ENCODE peak calls at places on chromosomes 6 and 20, in seven cellular contexts. P is activated CD8-positive, alpha-beta T cell treated with anti-CD3 and anti-CD28 coated beads for 36 hours; S is activated CD4-positive, alpha-beta T cell treated with anti-CD3 and anti-CD28 coated beads, Interleukin-2, amount 50 U/mL, for 48 hours; U is heart right ventricle; N is left ventricle myocardium superior; R is T-helper 1 cell; Z is activated CD8-positive, alpha-beta memory T cell treated with anti-CD3 and anti-CD28 coated beads for 24 hours. T is an unnamed sample.

GRCh38 chr6:111781055-111781708 is 92.1 kb downstream of the FYN start:
- DNase-seq in P (no peak), S (no peak), U (no peak), N (no peak), R (no peak), Z (no peak), T (no peak)

GRCh38 chr6:146974346-146974745 is 229.9 kb upstream of the STXBP5 start:
- DNase-seq in P (no peak), S (no peak), U (no peak), N (no peak), R (no peak), Z (no peak), T (no peak)

GRCh38 chr20:14219801-14220461 is 117.5 kb downstream of the FLRT3 start:
- DNase-seq in P (no peak), S (no peak), U (no peak), N (no peak), R (no peak), Z (no peak), T (no peak)

GRCh38 chr20:2624190-2624589 is 28.2 kb upstream of the NOP56 start:
- DNase-seq in P (no peak), S (no peak), U (no peak), N (peak), R (no peak), Z (no peak), T (peak)

GRCh38 chr6:161844804-161845203 is 570.9 kb upstream of the AGPAT4 start:
- DNase-seq in P (no peak), S (no peak), U (no peak), N (no peak), R (no peak), Z (no peak), T (no peak)

GRCh38 chr6:105515054-105515453 is 112.2 kb upstream of the PREP start:
- DNase-seq in P (no peak), S (no peak), U (no peak), N (no peak), R (no peak), Z (no peak), T (no peak)

GRCh38 chr6:33981861-33982260 is 164.0 kb downstream of the GRM4 start:
- DNase-seq in P (no peak), S (no peak), U (no peak), N (no peak), R (no peak), Z (no peak), T (no peak)

GRCh38 chr6:140071601-140072062 is 697.2 kb upstream of the CITED2 start:
- DNase-seq in P (no peak), S (no peak), U (no peak), N (no peak), R (no peak), Z (no peak), T (no peak)

GRCh38 chr6:31125162-31125561 is 4.9 kb upstream of the CDSN start:
- DNase-seq in P (no peak), S (no peak), U (peak), N (no peak), R (no peak), Z (no peak), T (peak)

GRCh38 chr6:105985098-105985815 is 100.9 kb upstream of the PRDM1 start:
- DNase-seq in P (no peak), S (no peak), U (peak), N (no peak), R (no peak), Z (no peak), T (no peak)

GRCh38 chr6:126811307-126811706 is 307.2 kb upstream of the RSPO3 start:
- DNase-seq in P (no peak), S (no peak), U (no peak), N (no peak), R (no peak), Z (no peak), T (no peak)

GRCh38 chr20:46031014-46031569 is 2.1 kb downstream of the SLC12A5 start:
- DNase-seq in P (no peak), S (no peak), U (no peak), N (no peak), R (no peak), Z (no peak), T (no peak)

GRCh38 chr6:160043784-160044183 is 74.9 kb downstream of the IGF2R start:
- DNase-seq in P (no peak), S (no peak), U (no peak), N (no peak), R (no peak), Z (no peak), T (no peak)

GRCh38 chr6:144277605-144278227 is 7.4 kb upstream of the UTRN start:
- DNase-seq in P (no peak), S (no peak), U (no peak), N (no peak), R (no peak), Z (no peak), T (no peak)

GRCh38 chr20:3407426-3408250 is at the start of gene DNAAF9:
- DNase-seq in P (peak), S (peak), U (peak), N (peak), R (peak), Z (peak), T (peak)

GRCh38 chr6:97406633-97407032 is 123.6 kb upstream of the MMS22L start:
- DNase-seq in P (no peak), S (no peak), U (no peak), N (no peak), R (no peak), Z (no peak), T (no peak)

GRCh38 chr6:43481591-43482242 is 4.3 kb downstream of the TJAP1 start:
- DNase-seq in P (no peak), S (no peak), U (no peak), N (no peak), R (no peak), Z (no peak), T (no peak)

GRCh38 chr6:2081155-2082138 is 164.0 kb downstream of the GMDS start:
- DNase-seq in P (peak), S (peak), U (no peak), N (no peak), R (no peak), Z (no peak), T (no peak)

GRCh38 chr20:6333110-6333509 is 210.3 kb upstream of the FERMT1 start:
- DNase-seq in P (no peak), S (no peak), U (no peak), N (no peak), R (no peak), Z (no peak), T (no peak)

GRCh38 chr6:7122684-7123083 is 14.9 kb downstream of the RREB1 start:
- DNase-seq in P (no peak), S (no peak), U (no peak), N (no peak), R (no peak), Z (no peak), T (no peak)

GRCh38 chr20:17833036-17833674 is 133.4 kb downstream of the BANF2 start:
- DNase-seq in P (no peak), S (no peak), U (no peak), N (no peak), R (no peak), Z (no peak), T (no peak)

GRCh38 chr6:130132286-130132701 is 90.5 kb downstream of the SAMD3 start:
- DNase-seq in P (peak), S (peak), U (no peak), N (no peak), R (peak), Z (no peak), T (no peak)

GRCh38 chr20:43899274-43899878 is 15.3 kb upstream of the TOX2 start:
- DNase-seq in P (no peak), S (no peak), U (no peak), N (no peak), R (no peak), Z (no peak), T (peak)

GRCh38 chr20:20904171-20904831 is 191.9 kb upstream of the RALGAPA2 start:
- DNase-seq in P (no peak), S (no peak), U (no peak), N (no peak), R (no peak), Z (no peak), T (no peak)

GRCh38 chr20:33051333-33051732 is 2.4 kb upstream of the BPIFB3 start:
- DNase-seq in P (no peak), S (no peak), U (no peak), N (no peak), R (no peak), Z (no peak), T (no peak)

GRCh38 chr20:48124181-48124782 is 339.0 kb upstream of the SULF2 start:
- DNase-seq in P (no peak), S (no peak), U (no peak), N (no peak), R (no peak), Z (no peak), T (no peak)

GRCh38 chr6:16206595-16207037 is 31.8 kb upstream of the GMPR start:
- DNase-seq in P (peak), S (peak), U (no peak), N (no peak), R (no peak), Z (peak), T (peak)

GRCh38 chr6:3227363-3228045 is at the start of gene TUBB2B:
- DNase-seq in P (no peak), S (no peak), U (peak), N (peak), R (no peak), Z (no peak), T (no peak)

GRCh38 chr6:130500693-130501092 is 134.9 kb downstream of the TMEM200A start:
- DNase-seq in P (no peak), S (no peak), U (no peak), N (no peak), R (no peak), Z (no peak), T (no peak)

GRCh38 chr20:50282592-50283241 is 92.1 kb downstream of the CEBPB start:
- DNase-seq in P (no peak), S (no peak), U (no peak), N (no peak), R (no peak), Z (no peak), T (no peak)

GRCh38 chr6:34514593-34515472 is 41.3 kb downstream of the SPDEF start:
- DNase-seq in P (no peak), S (peak), U (no peak), N (no peak), R (no peak), Z (no peak), T (no peak)

GRCh38 chr6:150831577-150831976 is 33.9 kb upstream of the MTHFD1L start:
- DNase-seq in P (no peak), S (no peak), U (no peak), N (no peak), R (no peak), Z (no peak), T (no peak)

GRCh38 chr20:58664883-58665282 is 13.8 kb downstream of the STX16 start:
- DNase-seq in P (no peak), S (no peak), U (no peak), N (no peak), R (no peak), Z (no peak), T (no peak)

GRCh38 chr20:61436268-61436667 is 184.2 kb downstream of the CDH4 start:
- DNase-seq in P (no peak), S (no peak), U (no peak), N (no peak), R (no peak), Z (no peak), T (no peak)

GRCh38 chr6:147141690-147142308 is 62.4 kb upstream of the STXBP5 start:
- DNase-seq in P (no peak), S (no peak), U (no peak), N (no peak), R (no peak), Z (no peak), T (no peak)

GRCh38 chr6:108559884-108560462 is 744 bp upstream of the FOXO3 start:
- DNase-seq in P (peak), S (no peak), U (no peak), N (no peak), R (no peak), Z (no peak), T (peak)